ENCODE peak calls at places on chromosome 12, in six cellular contexts. M is Caco-2, X is choroid plexus epithelial cell, Y is A549, G is sigmoid colon, A is GM23338. R is an unnamed sample.

GRCh38 chr12:27424631-27425230 is 21.8 kb upstream of the SMCO2 start:
- DNase-seq in M (peak; percentile 51), X (peak; percentile 87), Y (peak; percentile 37), G (no peak), A (peak; percentile 68), R (peak; percentile 85)

GRCh38 chr12:76024942-76025600 is 6.5 kb downstream of the PHLDA1 start:
- DNase-seq in M (no peak), X (peak; percentile 92), Y (peak; percentile 65), G (no peak), A (no peak), R (no peak)

GRCh38 chr12:113142173-113142885 is 6.8 kb upstream of the RASAL1 start:
- DNase-seq in M (no peak), X (no peak), Y (no peak), G (no peak), A (no peak), R (no peak)

GRCh38 chr12:22101749-22102243 is 55.8 kb downstream of the CMAS start:
- DNase-seq in M (no peak), X (peak; percentile 71), Y (no peak), G (no peak), A (no peak), R (no peak)

GRCh38 chr12:92570056-92570753 is 132.6 kb upstream of the PLEKHG7 start:
- DNase-seq in M (peak; percentile 71), X (peak; percentile 92), Y (peak; percentile 57), G (peak; percentile 75), A (peak; percentile 87), R (peak; percentile 66)

GRCh38 chr12:132404956-132405741 is 75.8 kb upstream of the GALNT9 start:
- DNase-seq in M (no peak), X (no peak), Y (no peak), G (peak; percentile 63), A (no peak), R (no peak)

GRCh38 chr12:57939291-57939690 is 2.1 kb upstream of the ATP23 start:
- DNase-seq in M (no peak), X (no peak), Y (no peak), G (no peak), A (no peak), R (no peak)

GRCh38 chr12:109276160-109276559 is 32.9 kb downstream of the FOXN4 start:
- DNase-seq in M (no peak), X (no peak), Y (no peak), G (no peak), A (no peak), R (no peak)

GRCh38 chr12:15716566-15716965 is 72.6 kb downstream of the EPS8 start:
- DNase-seq in M (no peak), X (peak; percentile 36), Y (no peak), G (no peak), A (no peak), R (no peak)

GRCh38 chr12:108640802-108641445 is 7.2 kb upstream of the SELPLG start:
- DNase-seq in M (no peak), X (peak; percentile 75), Y (no peak), G (peak; percentile 82), A (no peak), R (no peak)

GRCh38 chr12:88604646-88605045 is 24.4 kb upstream of the KITLG start:
- DNase-seq in M (no peak), X (no peak), Y (no peak), G (no peak), A (no peak), R (no peak)

GRCh38 chr12:6327591-6328041 is 14.3 kb downstream of the TNFRSF1A start:
- DNase-seq in M (no peak), X (no peak), Y (no peak), G (no peak), A (no peak), R (no peak)

GRCh38 chr12:42696424-42697149 is 107.0 kb upstream of the PRICKLE1 start:
- DNase-seq in M (no peak), X (peak; percentile 94), Y (no peak), G (peak; percentile 95), A (no peak), R (no peak)

GRCh38 chr12:66086001-66086400 is 44.5 kb downstream of the LLPH start:
- DNase-seq in M (peak; percentile 74), X (no peak), Y (no peak), G (no peak), A (no peak), R (no peak)

GRCh38 chr12:66090157-66090556 is 40.4 kb downstream of the LLPH start:
- DNase-seq in M (no peak), X (no peak), Y (no peak), G (no peak), A (no peak), R (no peak)

GRCh38 chr12:66087365-66087943 is 43.1 kb downstream of the LLPH start:
- DNase-seq in M (peak; percentile 78), X (peak; percentile 86), Y (peak; percentile 45), G (peak; percentile 71), A (peak; percentile 80), R (peak; percentile 6)

GRCh38 chr12:66083766-66084165 is 46.8 kb downstream of the LLPH start:
- DNase-seq in M (no peak), X (no peak), Y (no peak), G (no peak), A (no peak), R (no peak)

GRCh38 chr12:66085213-66085612 is 45.3 kb downstream of the LLPH start:
- DNase-seq in M (no peak), X (no peak), Y (no peak), G (no peak), A (no peak), R (no peak)
- TF ChIP-seq CTCF in M (no peak), X (no peak), Y (no peak), G (no peak), A (no peak), R (no peak)

DNA sequence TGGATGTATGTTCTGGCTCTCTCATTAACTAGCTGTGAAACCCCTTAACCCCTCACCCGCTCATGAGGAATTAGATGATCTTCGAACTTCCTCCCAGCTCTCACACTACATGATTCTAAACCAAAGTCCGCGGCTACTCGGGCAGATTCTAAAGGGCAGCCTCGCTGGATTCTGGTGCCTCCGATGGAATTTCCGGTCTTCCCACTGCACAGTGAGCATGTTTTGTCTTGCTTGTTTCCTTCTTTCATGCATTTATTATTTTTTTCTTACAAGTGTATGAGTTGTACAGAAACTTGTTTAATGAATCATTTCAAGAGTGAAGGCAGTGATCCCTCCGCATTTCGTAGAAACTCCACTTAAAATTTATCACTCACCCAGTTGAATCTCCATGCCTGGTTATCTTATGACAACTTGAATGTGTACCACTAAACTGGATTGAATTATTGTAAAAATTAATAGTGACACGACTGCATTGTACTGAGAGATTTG is 4.5 kb upstream of the HCAR3 start:
- DNase-seq in M (peak; percentile 29), X (peak; percentile 77), Y (no peak), G (no peak), A (no peak), R (no peak)
- H3K4me3 ChIP-seq in M (no peak overlapping the region), X (no peak overlapping the region), Y (no peak overlapping the region), G (no peak overlapping the region), A (no peak overlapping the region), R (no peak overlapping the region)

GRCh38 chr12:80715850-80716249 is 862 bp upstream of the MYF5 start:
- DNase-seq in M (no peak), X (no peak), Y (no peak), G (no peak), A (peak; percentile 8), R (no peak)

GRCh38 chr12:80712866-80713265 is 3.8 kb upstream of the MYF5 start:
- DNase-seq in M (no peak), X (no peak), Y (no peak), G (no peak), A (no peak), R (peak; percentile 84)

GRCh38 chr12:80714055-80714454 is 2.7 kb upstream of the MYF5 start:
- DNase-seq in M (no peak), X (no peak), Y (no peak), G (no peak), A (peak; percentile 79), R (no peak)

GRCh38 chr12:80713419-80713818 is 3.3 kb upstream of the MYF5 start:
- DNase-seq in M (no peak), X (no peak), Y (no peak), G (no peak), A (no peak), R (no peak)

GRCh38 chr12:80714846-80715245 is 1.9 kb upstream of the MYF5 start:
- DNase-seq in M (no peak), X (no peak), Y (no peak), G (no peak), A (peak; percentile 16), R (no peak)
- TF ChIP-seq CTCF in M (no peak), X (no peak), Y (no peak), G (no peak), A (no peak), R (no peak)

GRCh38 chr12:69329669-69330428 is 18.3 kb upstream of the LYZ start:
- DNase-seq in M (no peak), X (no peak), Y (no peak), G (no peak), A (no peak), R (no peak)

GRCh38 chr12:69331482-69331845 is 16.7 kb upstream of the LYZ start:
- DNase-seq in M (no peak), X (no peak), Y (no peak), G (no peak), A (no peak), R (no peak)

GRCh38 chr12:69332815-69333358 is 15.3 kb upstream of the LYZ start:
- DNase-seq in M (peak; percentile 85), X (no peak), Y (no peak), G (no peak), A (no peak), R (peak; percentile 60)

GRCh38 chr12:69331846-69332684 is 16.1 kb upstream of the LYZ start:
- DNase-seq in M (peak; percentile 82), X (no peak), Y (no peak), G (no peak), A (no peak), R (no peak)

GRCh38 chr12:69330475-69331473 is 17.4 kb upstream of the LYZ start:
- DNase-seq in M (peak; percentile 49), X (peak; percentile 18), Y (no peak), G (no peak), A (peak; percentile 87), R (no peak)
- H3K4me3 ChIP-seq in M (peak overlapping the region; percentile 60), X (peak overlapping the region; percentile 19), Y (no peak overlapping the region), G (peak overlapping the region; percentile 6), A (peak overlapping the region; percentile 48), R (peak overlapping the region; percentile 18)